ENCODE peak calls at places on chromosome 4, in seven cellular contexts. B is AG04449, R is IMR-90, Q is AG09309, Y is HepG2, N is cardiac fibroblast, E is HFF-Myc. S is an unnamed sample.

GRCh38 chr4:8690811-8691775 is 98.5 kb downstream of the CPZ start:
- DNase-seq in Q (no peak), B (no peak), E (no peak), R (no peak), N (no peak), Y (no peak), S (no peak)

GRCh38 chr4:89915937-89916336 is 21.3 kb downstream of the MMRN1 start:
- DNase-seq in Q (no peak), R (no peak), Y (no peak), E (no peak), N (no peak), B (no peak), S (no peak)

GRCh38 chr4:108555701-108556100 is 64.7 kb upstream of the RPL34 start:
- DNase-seq in Y (no peak), R (no peak), Q (no peak), E (no peak), N (no peak), B (no peak), S (no peak)

GRCh38 chr4:85430697-85431096 is 44.3 kb upstream of the ARHGAP24 start:
- DNase-seq in N (no peak), B (no peak), Y (peak), E (no peak), R (no peak), Q (no peak), S (no peak)

GRCh38 chr4:167238226-167238625 is 3.9 kb upstream of the SPOCK3 start:
- DNase-seq in Q (no peak), B (no peak), R (no peak), N (no peak), Y (no peak), E (no peak), S (no peak)

GRCh38 chr4:174222266-174222872 is 61.1 kb downstream of the FBXO8 start:
- DNase-seq in N (peak), Q (no peak), E (peak), Y (peak), R (peak), B (no peak), S (peak)

GRCh38 chr4:38625508-38625907 is 38.5 kb upstream of the KLF3 start:
- DNase-seq in B (no peak), Y (no peak), Q (no peak), N (no peak), R (no peak), E (no peak), S (no peak)

GRCh38 chr4:172982151-172982590 is 186.4 kb upstream of the GALNT7 start:
- DNase-seq in B (no peak), N (peak), R (peak), Y (no peak), E (peak), Q (no peak), S (peak)

GRCh38 chr4:26141916-26142638 is 178.7 kb upstream of the RBPJ start:
- DNase-seq in N (peak), E (no peak), Y (no peak), Q (no peak), B (no peak), R (peak), S (peak)

GRCh38 chr4:72966652-72967051 is 102.9 kb downstream of the COX18 start:
- DNase-seq in N (no peak), B (no peak), Y (no peak), E (no peak), R (no peak), Q (no peak), S (no peak)

GRCh38 chr4:107094976-107095375 is 58.9 kb upstream of the DKK2 start:
- DNase-seq in N (peak), E (no peak), R (no peak), Y (no peak), B (no peak), Q (no peak), S (peak)

GRCh38 chr4:43360296-43360695 is 467.8 kb downstream of the GRXCR1 start:
- DNase-seq in B (no peak), Y (peak), R (no peak), E (no peak), N (no peak), Q (no peak), S (no peak)

GRCh38 chr4:179977378-179977777 is 2265.8 kb upstream of the TENM3 start:
- DNase-seq in R (no peak), Q (no peak), B (no peak), Y (no peak), N (no peak), E (no peak), S (no peak)

GRCh38 chr4:85787133-85787532 is 312.2 kb downstream of the ARHGAP24 start:
- DNase-seq in Y (no peak), N (peak), R (peak), E (no peak), B (no peak), Q (no peak), S (peak)

GRCh38 chr4:100929135-100929534 is 411.3 kb upstream of the EMCN start:
- DNase-seq in B (no peak), N (no peak), Y (no peak), Q (no peak), R (no peak), E (no peak), S (no peak)

GRCh38 chr4:124711469-124712416 is 789 bp downstream of the ANKRD50 start:
- DNase-seq in N (peak), B (no peak), R (peak), E (no peak), Y (peak), Q (peak), S (peak)

GRCh38 chr4:37890501-37891220 is at the start of gene TBC1D1:
- DNase-seq in R (no peak), Q (no peak), B (no peak), N (no peak), E (no peak), Y (no peak), S (no peak)

GRCh38 chr4:121213940-121214339 is 49.8 kb upstream of the TNIP3 start:
- DNase-seq in Q (no peak), Y (no peak), R (no peak), B (no peak), N (no peak), E (no peak), S (no peak)

GRCh38 chr4:73944061-73944875 is 37.6 kb downstream of the PF4 start:
- DNase-seq in B (no peak), Y (no peak), N (peak), R (no peak), Q (no peak), E (no peak), S (peak)

GRCh38 chr4:125085-125820 is 952 bp downstream of the ZNF718 start:
- DNase-seq in E (no peak), N (peak), Q (no peak), Y (no peak), B (no peak), R (peak), S (peak)

GRCh38 chr4:101418055-101418454 is 70.7 kb upstream of the PPP3CA start:
- DNase-seq in R (no peak), N (no peak), B (no peak), E (no peak), Q (no peak), Y (no peak), S (no peak)

GRCh38 chr4:104494161-104494560 is 533 bp downstream of the CXXC4 start:
- DNase-seq in Y (peak), B (no peak), N (no peak), E (no peak), R (no peak), Q (no peak), S (peak)

GRCh38 chr4:55125087-55125721 is at the start of gene KDR:
- DNase-seq in B (no peak), N (peak), Q (no peak), R (no peak), Y (no peak), E (no peak), S (peak)

GRCh38 chr4:108877821-108878220 is 115.0 kb upstream of the ETNPPL start:
- DNase-seq in Q (no peak), Y (no peak), B (no peak), N (no peak), R (no peak), E (no peak), S (no peak)

GRCh38 chr4:6562931-6563901 is 11.8 kb upstream of the MAN2B2 start:
- DNase-seq in Y (no peak), B (no peak), Q (no peak), E (no peak), N (peak), R (no peak), S (no peak)

GRCh38 chr4:41281038-41281634 is 24.4 kb downstream of the UCHL1 start:
- DNase-seq in R (peak), E (peak), B (peak), N (peak), Q (peak), Y (peak), S (peak)

DNA sequence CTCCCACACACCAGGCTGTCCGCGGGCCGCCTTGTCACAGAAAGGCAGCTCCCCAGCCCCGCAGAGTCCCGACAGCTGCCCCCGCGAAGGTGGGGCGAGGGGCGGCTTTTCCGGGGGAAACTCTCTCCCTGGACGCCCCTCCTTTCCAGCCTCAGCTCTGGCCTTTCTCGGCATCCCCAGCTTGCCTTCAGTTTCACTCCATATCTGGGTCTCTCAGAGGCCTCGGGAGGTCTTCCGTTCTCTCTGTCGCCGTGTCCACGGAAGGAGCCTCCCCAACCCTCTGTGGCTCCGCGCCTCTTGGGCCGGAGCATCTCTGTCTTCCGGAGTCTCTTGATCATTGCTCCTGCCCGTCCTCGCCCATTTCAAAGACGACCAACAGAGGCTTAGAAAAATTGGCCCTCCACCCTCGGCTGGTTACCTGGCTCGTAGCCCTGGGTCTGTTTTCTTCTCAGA is 6.1 kb upstream of the MSX1 start:
- DNase-seq in E (no peak), R (no peak), Y (no peak), B (no peak), Q (no peak), N (no peak), S (no peak)
- H3K4me3 ChIP-seq in E (no peak), R (peak), Y (no peak), B (peak), Q (peak), N (peak), S (peak)

DNA sequence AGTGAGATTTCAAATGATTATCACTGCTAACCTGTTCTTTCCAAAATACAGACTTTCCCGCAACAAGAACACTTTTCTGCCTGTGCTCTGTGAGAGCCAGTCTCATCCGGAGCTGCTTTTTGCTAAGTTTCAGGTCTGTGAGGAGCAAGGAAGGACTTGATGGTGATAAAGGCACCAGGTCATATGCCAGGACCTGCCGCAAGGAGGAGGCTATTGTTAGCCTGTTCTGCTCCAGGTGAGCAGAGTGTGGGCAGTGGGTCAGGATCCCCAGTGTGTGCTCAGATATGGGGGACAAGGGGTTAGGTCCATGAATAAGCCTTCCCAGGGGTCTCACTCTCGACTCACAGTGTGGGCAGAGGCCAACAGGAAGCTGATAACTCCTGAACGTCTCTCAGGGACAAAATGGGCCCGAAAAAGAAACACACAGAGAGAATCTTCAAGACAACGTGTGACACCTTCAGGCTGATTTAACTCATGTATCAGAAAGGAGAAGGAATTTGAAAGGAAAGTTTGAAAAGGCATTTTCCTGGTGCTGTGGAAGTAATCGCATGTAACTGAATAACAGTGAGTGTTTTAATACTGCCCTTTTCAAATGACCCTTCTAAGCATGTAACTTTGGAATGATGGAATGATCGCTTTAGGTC is 57.7 kb upstream of the PDLIM3 start:
- DNase-seq in Y (no peak), N (peak), Q (no peak), B (no peak), R (no peak), E (no peak), S (peak)
- TF ChIP-seq CTCF in Y (no peak), N (no peak), Q (no peak), B (no peak), R (peak), E (no peak), S (peak)

GRCh38 chr4:153439831-153440230 is 26.3 kb upstream of the TMEM131L start:
- DNase-seq in N (no peak), R (no peak), E (no peak), Q (no peak), B (no peak), Y (no peak), S (no peak)

GRCh38 chr4:153434190-153434589 is 32.0 kb upstream of the TMEM131L start:
- DNase-seq in B (no peak), E (no peak), N (no peak), R (no peak), Y (no peak), Q (no peak), S (no peak)

GRCh38 chr4:153440475-153440874 is 25.7 kb upstream of the TMEM131L start:
- DNase-seq in Y (no peak), Q (no peak), B (no peak), E (no peak), R (no peak), N (no peak), S (no peak)

GRCh38 chr4:153433753-153434105 is 32.4 kb upstream of the TMEM131L start:
- DNase-seq in E (no peak), N (no peak), R (no peak), Y (no peak), Q (no peak), B (no peak), S (no peak)

GRCh38 chr4:153438916-153439756 is 27.0 kb upstream of the TMEM131L start:
- DNase-seq in N (no peak), B (no peak), E (no peak), Y (no peak), Q (no peak), R (no peak), S (no peak)
- H3K4me3 ChIP-seq in N (no peak), B (no peak), E (no peak), Y (no peak), Q (no peak), R (no peak), S (no peak)

DNA sequence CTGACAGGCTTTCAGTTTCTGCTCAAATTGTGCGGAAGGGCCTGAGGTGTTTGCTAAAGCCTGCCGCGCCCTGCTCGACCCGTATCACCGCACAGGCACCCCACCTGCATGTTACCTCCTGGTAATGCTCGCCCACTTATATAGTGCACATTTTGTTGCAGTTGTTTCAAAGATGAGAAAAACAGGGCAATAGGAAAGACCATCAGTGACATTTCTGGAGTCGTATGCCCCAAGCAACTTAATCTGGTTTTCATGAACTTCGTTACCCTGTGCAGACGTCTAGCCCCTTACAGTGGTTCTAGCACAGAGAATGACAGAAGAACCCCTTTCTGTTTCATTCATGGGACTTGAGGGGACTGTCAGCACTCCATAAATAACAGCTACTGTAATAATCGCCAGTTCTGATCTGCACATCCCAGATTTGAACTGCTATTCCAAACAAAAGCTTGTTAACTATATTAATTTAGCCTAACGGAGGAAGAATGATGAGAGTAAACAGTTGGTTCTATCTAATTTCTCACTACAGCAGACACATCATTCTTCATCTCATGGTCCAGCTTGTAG is 940 bp upstream of the DCTD start:
- DNase-seq in R (no peak), Y (no peak), E (no peak), B (no peak), Q (no peak), N (no peak), S (no peak)
- TF ChIP-seq CTCF in R (no peak), Y (no peak), E (no peak), B (no peak), Q (no peak), N (no peak), S (no peak)

GRCh38 chr4:113579360-113579759 is 182.2 kb downstream of the CAMK2D start:
- DNase-seq in N (no peak), Y (no peak), Q (no peak), B (no peak), R (no peak), E (no peak), S (no peak)

GRCh38 chr4:113576947-113577678 is 184.4 kb downstream of the CAMK2D start:
- DNase-seq in E (no peak), R (no peak), B (no peak), Q (no peak), Y (no peak), N (no peak), S (no peak)

GRCh38 chr4:113572620-113573019 is 188.9 kb downstream of the CAMK2D start:
- DNase-seq in B (no peak), Y (no peak), N (no peak), Q (no peak), E (no peak), R (no peak), S (no peak)

GRCh38 chr4:113574636-113575103 is 186.9 kb downstream of the CAMK2D start:
- DNase-seq in N (peak), Y (no peak), Q (no peak), R (peak), E (peak), B (no peak), S (peak)

GRCh38 chr4:113575391-113575790 is 186.1 kb downstream of the CAMK2D start:
- DNase-seq in Q (no peak), E (no peak), Y (no peak), N (peak), B (no peak), R (peak), S (peak)
- H3K4me3 ChIP-seq in Q (no peak), E (no peak), Y (no peak), N (no peak), B (no peak), R (no peak), S (no peak)

GRCh38 chr4:64538219-64538618 is 129.0 kb upstream of the TECRL start:
- DNase-seq in N (no peak), E (no peak), Y (peak), B (no peak), Q (no peak), R (no peak), S (no peak)
- TF ChIP-seq CTCF in N (peak), E (no peak), Y (peak), B (no peak), Q (peak), R (no peak), S (peak)